ENCODE peak calls at places on chromosomes 1 and 21, in ten cellular contexts. One of them, this sample, is unnamed. For H3K27me3, the result is how much of the 10 kb centered on the place peaks cover.

GRCh38 chr1:36482724-36483388 is at the start of gene CSF3R:
- DNase-seq in heart left ventricle: no peak
- DNase-seq in Peyer's patch: no peak
- DNase-seq in K562: no peak
- DNase-seq in AG04450: no peak
- DNase-seq in GM23338: no peak
- DNase-seq in cardiac muscle cell: no peak
- DNase-seq in keratinocyte: no peak
- DNase-seq in brain microvascular endothelial cell: no peak
- DNase-seq in tibial nerve: no peak
- DNase-seq in this sample: no peak

GRCh38 chr1:88169939-88170338 is 514.1 kb upstream of the PKN2 start:
- DNase-seq in Peyer's patch: no peak
- DNase-seq in GM23338: no peak
- DNase-seq in brain microvascular endothelial cell: no peak
- DNase-seq in tibial nerve: no peak
- DNase-seq in K562: no peak
- DNase-seq in heart left ventricle: no peak
- DNase-seq in cardiac muscle cell: no peak
- DNase-seq in AG04450: no peak
- DNase-seq in keratinocyte: no peak
- DNase-seq in this sample: no peak

GRCh38 chr1:18041685-18042355 is 65.8 kb upstream of the IGSF21 start:
- DNase-seq in GM23338: peak
- DNase-seq in tibial nerve: no peak
- DNase-seq in heart left ventricle: no peak
- DNase-seq in Peyer's patch: no peak
- DNase-seq in K562: no peak
- DNase-seq in brain microvascular endothelial cell: no peak
- DNase-seq in AG04450: no peak
- DNase-seq in keratinocyte: no peak
- DNase-seq in cardiac muscle cell: peak
- DNase-seq in this sample: no peak

GRCh38 chr1:24100945-24101737 is 10.8 kb downstream of the MYOM3 start:
- DNase-seq in tibial nerve: no peak
- DNase-seq in keratinocyte: no peak
- DNase-seq in GM23338: no peak
- DNase-seq in K562: no peak
- DNase-seq in brain microvascular endothelial cell: no peak
- DNase-seq in heart left ventricle: peak
- DNase-seq in AG04450: no peak
- DNase-seq in cardiac muscle cell: no peak
- DNase-seq in Peyer's patch: no peak
- DNase-seq in this sample: no peak

GRCh38 chr1:77039739-77040138 is 172.5 kb downstream of the ST6GALNAC5 start:
- DNase-seq in cardiac muscle cell: no peak
- DNase-seq in AG04450: peak
- DNase-seq in K562: no peak
- DNase-seq in Peyer's patch: no peak
- DNase-seq in tibial nerve: peak
- DNase-seq in brain microvascular endothelial cell: peak
- DNase-seq in keratinocyte: peak
- DNase-seq in heart left ventricle: no peak
- DNase-seq in GM23338: no peak
- DNase-seq in this sample: no peak

GRCh38 chr1:112114540-112114939 is 125.1 kb upstream of the KCND3 start:
- DNase-seq in cardiac muscle cell: no peak
- DNase-seq in keratinocyte: no peak
- DNase-seq in heart left ventricle: no peak
- DNase-seq in Peyer's patch: no peak
- DNase-seq in GM23338: peak
- DNase-seq in brain microvascular endothelial cell: no peak
- DNase-seq in AG04450: no peak
- DNase-seq in tibial nerve: no peak
- DNase-seq in K562: no peak
- DNase-seq in this sample: no peak

GRCh38 chr1:19676438-19676922 is 11.8 kb downstream of the HTR6 start:
- DNase-seq in K562: peak
- DNase-seq in GM23338: peak
- DNase-seq in AG04450: peak
- DNase-seq in Peyer's patch: no peak
- DNase-seq in heart left ventricle: peak
- DNase-seq in tibial nerve: no peak
- DNase-seq in brain microvascular endothelial cell: peak
- DNase-seq in cardiac muscle cell: peak
- DNase-seq in keratinocyte: no peak
- DNase-seq in this sample: no peak

GRCh38 chr1:209855623-209856022 is 27.9 kb downstream of the UTP25 start:
- DNase-seq in K562: no peak
- DNase-seq in keratinocyte: no peak
- DNase-seq in GM23338: no peak
- DNase-seq in Peyer's patch: no peak
- DNase-seq in brain microvascular endothelial cell: no peak
- DNase-seq in heart left ventricle: no peak
- DNase-seq in cardiac muscle cell: no peak
- DNase-seq in tibial nerve: no peak
- DNase-seq in AG04450: no peak
- DNase-seq in this sample: no peak

GRCh38 chr1:171803461-171804022 is 22.1 kb downstream of the METTL13 start:
- DNase-seq in K562: no peak
- DNase-seq in Peyer's patch: no peak
- DNase-seq in keratinocyte: no peak
- DNase-seq in tibial nerve: no peak
- DNase-seq in GM23338: no peak
- DNase-seq in heart left ventricle: no peak
- DNase-seq in brain microvascular endothelial cell: no peak
- DNase-seq in cardiac muscle cell: no peak
- DNase-seq in AG04450: no peak
- DNase-seq in this sample: no peak
- TF ChIP-seq CTCF in K562: no peak
- TF ChIP-seq CTCF in Peyer's patch: no peak
- TF ChIP-seq CTCF in keratinocyte: no peak
- TF ChIP-seq CTCF in tibial nerve: no peak
- TF ChIP-seq CTCF in GM23338: no peak
- TF ChIP-seq CTCF in heart left ventricle: no peak
- TF ChIP-seq CTCF in brain microvascular endothelial cell: no peak
- TF ChIP-seq CTCF in cardiac muscle cell: no peak
- TF ChIP-seq CTCF in AG04450: no peak
- TF ChIP-seq CTCF in this sample: no peak

GRCh38 chr21:42122808-42123207 is 51.7 kb downstream of the UMODL1 start:
- DNase-seq in heart left ventricle: no peak
- DNase-seq in tibial nerve: no peak
- DNase-seq in GM23338: no peak
- DNase-seq in AG04450: no peak
- DNase-seq in cardiac muscle cell: no peak
- DNase-seq in Peyer's patch: no peak
- DNase-seq in brain microvascular endothelial cell: no peak
- DNase-seq in keratinocyte: no peak
- DNase-seq in K562: no peak
- DNase-seq in this sample: no peak

GRCh38 chr21:42125571-42126544 is 54.7 kb downstream of the UMODL1 start:
- DNase-seq in brain microvascular endothelial cell: peak
- DNase-seq in K562: peak
- DNase-seq in Peyer's patch: no peak
- DNase-seq in tibial nerve: no peak
- DNase-seq in GM23338: peak
- DNase-seq in heart left ventricle: peak
- DNase-seq in cardiac muscle cell: no peak
- DNase-seq in keratinocyte: no peak
- DNase-seq in AG04450: peak
- DNase-seq in this sample: no peak

GRCh38 chr21:42124081-42124480 is 53.0 kb downstream of the UMODL1 start:
- DNase-seq in Peyer's patch: no peak
- DNase-seq in AG04450: no peak
- DNase-seq in tibial nerve: no peak
- DNase-seq in cardiac muscle cell: no peak
- DNase-seq in keratinocyte: no peak
- DNase-seq in GM23338: no peak
- DNase-seq in K562: no peak
- DNase-seq in brain microvascular endothelial cell: no peak
- DNase-seq in heart left ventricle: no peak
- DNase-seq in this sample: no peak

GRCh38 chr21:42123509-42123908 is 52.4 kb downstream of the UMODL1 start:
- DNase-seq in GM23338: no peak
- DNase-seq in keratinocyte: no peak
- DNase-seq in cardiac muscle cell: no peak
- DNase-seq in brain microvascular endothelial cell: no peak
- DNase-seq in heart left ventricle: peak
- DNase-seq in AG04450: no peak
- DNase-seq in Peyer's patch: no peak
- DNase-seq in tibial nerve: no peak
- DNase-seq in K562: no peak
- DNase-seq in this sample: no peak

DNA sequence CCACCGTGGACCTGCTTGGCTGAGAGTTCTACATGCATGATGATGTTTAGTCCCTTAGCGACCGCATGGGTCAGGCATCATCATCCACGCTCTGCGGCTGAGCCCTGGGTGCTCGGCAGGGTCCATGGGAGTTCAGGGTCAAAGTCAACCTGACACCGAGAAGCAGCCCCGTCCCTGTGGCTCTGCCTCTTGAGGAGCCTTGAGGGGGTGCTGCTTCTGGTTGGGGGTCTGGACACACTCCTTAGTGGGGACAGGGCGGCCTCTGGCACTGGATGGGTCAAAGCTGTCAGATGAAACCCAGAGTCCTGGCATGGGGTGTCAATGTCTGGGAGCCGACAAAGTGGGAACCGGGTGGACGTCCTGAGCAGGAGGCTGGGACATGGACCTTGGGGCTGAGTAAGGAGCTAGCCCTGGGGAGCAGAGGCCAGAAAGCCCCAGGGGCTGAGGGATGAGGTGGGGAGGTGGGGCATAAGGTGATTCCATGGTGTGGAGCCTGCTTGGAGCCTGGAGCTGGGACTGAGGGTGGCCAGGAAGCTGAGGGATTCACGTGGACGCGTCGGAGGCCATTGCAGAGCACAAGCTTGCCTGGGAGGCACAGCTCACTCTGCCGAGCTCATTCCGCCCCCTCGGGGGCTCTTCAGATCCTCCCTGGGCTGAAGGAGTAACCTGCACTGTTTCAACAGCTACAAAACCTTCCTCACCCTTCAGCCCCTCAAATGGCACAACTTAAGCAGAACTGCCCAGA is 53.9 kb downstream of the UMODL1 start:
- DNase-seq in keratinocyte: no peak
- DNase-seq in GM23338: no peak
- DNase-seq in tibial nerve: no peak
- DNase-seq in Peyer's patch: no peak
- DNase-seq in AG04450: no peak
- DNase-seq in cardiac muscle cell: no peak
- DNase-seq in brain microvascular endothelial cell: no peak
- DNase-seq in heart left ventricle: peak
- DNase-seq in K562: no peak
- DNase-seq in this sample: no peak
- H3K27me3 ChIP-seq in keratinocyte: under half
- H3K27me3 ChIP-seq in GM23338: under half
- H3K27me3 ChIP-seq in tibial nerve: half or more
- H3K27me3 ChIP-seq in Peyer's patch: under half
- H3K27me3 ChIP-seq in AG04450: under half
- H3K27me3 ChIP-seq in cardiac muscle cell: under half
- H3K27me3 ChIP-seq in brain microvascular endothelial cell: under half
- H3K27me3 ChIP-seq in heart left ventricle: under half
- H3K27me3 ChIP-seq in K562: half or more
- H3K27me3 ChIP-seq in this sample: under half

GRCh38 chr1:41901551-41901950 is 17.2 kb downstream of the HIVEP3 start:
- DNase-seq in K562: no peak
- DNase-seq in heart left ventricle: no peak
- DNase-seq in brain microvascular endothelial cell: no peak
- DNase-seq in GM23338: no peak
- DNase-seq in tibial nerve: no peak
- DNase-seq in keratinocyte: no peak
- DNase-seq in AG04450: no peak
- DNase-seq in cardiac muscle cell: no peak
- DNase-seq in Peyer's patch: no peak
- DNase-seq in this sample: no peak

GRCh38 chr1:41902125-41902524 is 16.6 kb downstream of the HIVEP3 start:
- DNase-seq in AG04450: peak
- DNase-seq in keratinocyte: no peak
- DNase-seq in tibial nerve: no peak
- DNase-seq in brain microvascular endothelial cell: peak
- DNase-seq in cardiac muscle cell: no peak
- DNase-seq in GM23338: peak
- DNase-seq in heart left ventricle: no peak
- DNase-seq in Peyer's patch: no peak
- DNase-seq in K562: peak
- DNase-seq in this sample: no peak

GRCh38 chr1:41898191-41898713 is 20.5 kb downstream of the HIVEP3 start:
- DNase-seq in cardiac muscle cell: no peak
- DNase-seq in brain microvascular endothelial cell: no peak
- DNase-seq in Peyer's patch: peak
- DNase-seq in tibial nerve: no peak
- DNase-seq in AG04450: no peak
- DNase-seq in GM23338: no peak
- DNase-seq in K562: peak
- DNase-seq in heart left ventricle: no peak
- DNase-seq in keratinocyte: no peak
- DNase-seq in this sample: peak

GRCh38 chr1:41902669-41903068 is 16.1 kb downstream of the HIVEP3 start:
- DNase-seq in K562: no peak
- DNase-seq in AG04450: no peak
- DNase-seq in Peyer's patch: no peak
- DNase-seq in brain microvascular endothelial cell: no peak
- DNase-seq in keratinocyte: no peak
- DNase-seq in GM23338: no peak
- DNase-seq in heart left ventricle: no peak
- DNase-seq in tibial nerve: no peak
- DNase-seq in cardiac muscle cell: no peak
- DNase-seq in this sample: no peak

GRCh38 chr1:41900611-41901444 is 17.9 kb downstream of the HIVEP3 start:
- DNase-seq in brain microvascular endothelial cell: no peak
- DNase-seq in cardiac muscle cell: no peak
- DNase-seq in heart left ventricle: no peak
- DNase-seq in AG04450: no peak
- DNase-seq in keratinocyte: peak
- DNase-seq in tibial nerve: no peak
- DNase-seq in Peyer's patch: no peak
- DNase-seq in K562: no peak
- DNase-seq in GM23338: no peak
- DNase-seq in this sample: no peak
- H3K27ac ChIP-seq in brain microvascular endothelial cell: peak
- H3K27ac ChIP-seq in cardiac muscle cell: no peak
- H3K27ac ChIP-seq in heart left ventricle: no peak
- H3K27ac ChIP-seq in AG04450: peak
- H3K27ac ChIP-seq in keratinocyte: peak
- H3K27ac ChIP-seq in tibial nerve: no peak
- H3K27ac ChIP-seq in Peyer's patch: no peak
- H3K27ac ChIP-seq in K562: no peak
- H3K27ac ChIP-seq in GM23338: no peak
- H3K27ac ChIP-seq in this sample: no peak

DNA sequence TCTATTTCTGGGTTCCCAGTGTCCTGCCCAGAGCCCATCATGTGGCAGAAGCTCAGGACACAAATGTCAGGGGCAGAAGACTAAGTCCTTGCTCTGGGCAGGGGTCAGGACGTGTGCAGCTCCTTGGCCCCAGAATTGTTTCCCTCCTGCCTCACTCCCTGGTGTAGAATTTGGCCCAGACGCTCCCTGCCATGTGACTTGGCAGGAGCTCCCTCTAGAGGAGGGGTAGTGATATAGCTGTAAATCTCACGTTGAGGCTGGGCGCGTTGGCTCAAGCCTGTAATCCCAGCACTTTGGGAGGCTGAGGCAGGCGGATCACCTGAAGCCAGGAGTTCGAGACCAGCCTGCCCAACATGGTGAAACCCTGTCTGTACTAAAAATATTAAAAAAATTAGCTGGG is 91.2 kb downstream of the UBIAD1 start:
- DNase-seq in tibial nerve: no peak
- DNase-seq in AG04450: no peak
- DNase-seq in cardiac muscle cell: no peak
- DNase-seq in keratinocyte: no peak
- DNase-seq in GM23338: peak
- DNase-seq in heart left ventricle: no peak
- DNase-seq in brain microvascular endothelial cell: no peak
- DNase-seq in Peyer's patch: no peak
- DNase-seq in K562: peak
- DNase-seq in this sample: no peak
- TF ChIP-seq CTCF in tibial nerve: no peak
- TF ChIP-seq CTCF in AG04450: no peak
- TF ChIP-seq CTCF in cardiac muscle cell: no peak
- TF ChIP-seq CTCF in keratinocyte: peak
- TF ChIP-seq CTCF in GM23338: peak
- TF ChIP-seq CTCF in heart left ventricle: no peak
- TF ChIP-seq CTCF in brain microvascular endothelial cell: peak
- TF ChIP-seq CTCF in Peyer's patch: peak
- TF ChIP-seq CTCF in K562: peak
- TF ChIP-seq CTCF in this sample: peak

This sample was measured in CD4-positive, alpha-beta T cell.